ENCODE peak calls at places on chromosomes 1 and 21, in five cellular contexts. K is heart left ventricle; X is body of pancreas; Q is CD4-positive, CD25-positive, alpha-beta regulatory T cell; G is lower lobe of right lung. F is an unnamed sample.

GRCh38 chr1:166590161-166590560 is 249.1 kb upstream of the POGK start:
- ATAC-seq in X (no peak), K (no peak), G (no peak), Q (no peak), F (no peak)

GRCh38 chr1:200894712-200895447 is at the start of gene INAVA:
- ATAC-seq in K (no peak), G (peak; percentile 57), X (peak; percentile 63), Q (no peak), F (no peak)

GRCh38 chr1:167056529-167057296 is 33.5 kb downstream of the GPA33 start:
- ATAC-seq in K (no peak), X (no peak), G (no peak), Q (no peak), F (no peak)

GRCh38 chr1:205947024-205947423 is 3.8 kb upstream of the SLC26A9 start:
- ATAC-seq in X (peak; percentile 50), G (peak; percentile 65), Q (no peak), K (no peak), F (no peak)

GRCh38 chr1:168589136-168589535 is 12.7 kb downstream of the XCL1 start:
- ATAC-seq in Q (no peak), G (no peak), K (no peak), X (no peak), F (no peak)

GRCh38 chr1:76950306-76950705 is 83.0 kb downstream of the ST6GALNAC5 start:
- ATAC-seq in K (no peak), X (no peak), G (no peak), Q (no peak), F (no peak)

GRCh38 chr1:224182057-224182865 is 779 bp upstream of the DEGS1 start:
- ATAC-seq in Q (peak; percentile 65), G (peak; percentile 45), X (no peak), K (no peak), F (no peak)

GRCh38 chr1:200524092-200524491 is 96.5 kb downstream of the KIF14 start:
- ATAC-seq in X (no peak), G (no peak), K (no peak), Q (no peak), F (no peak)

GRCh38 chr21:29306920-29307319 is 8.2 kb downstream of the BACH1 start:
- ATAC-seq in K (no peak), X (no peak), G (no peak), Q (no peak), F (no peak)

GRCh38 chr1:243734311-243734700 is 115.7 kb downstream of the AKT3 start:
- ATAC-seq in X (no peak), G (no peak), K (no peak), Q (no peak), F (no peak)

GRCh38 chr1:238088891-238089290 is 198.2 kb upstream of the ZP4 start:
- ATAC-seq in Q (no peak), G (no peak), K (no peak), X (no peak), F (no peak)

GRCh38 chr1:64920936-64921589 is 45.3 kb downstream of the JAK1 start:
- ATAC-seq in K (no peak), Q (no peak), X (no peak), G (no peak), F (no peak)

GRCh38 chr1:179744401-179745130 is 1.5 kb downstream of the FAM163A start:
- ATAC-seq in G (no peak), K (no peak), Q (no peak), X (no peak), F (no peak)
- H3K4me3 ChIP-seq in G (no peak overlapping the region), K (peak overlapping the region; percentile 52), Q (no peak overlapping the region), X (no peak overlapping the region), F (no peak overlapping the region)

DNA sequence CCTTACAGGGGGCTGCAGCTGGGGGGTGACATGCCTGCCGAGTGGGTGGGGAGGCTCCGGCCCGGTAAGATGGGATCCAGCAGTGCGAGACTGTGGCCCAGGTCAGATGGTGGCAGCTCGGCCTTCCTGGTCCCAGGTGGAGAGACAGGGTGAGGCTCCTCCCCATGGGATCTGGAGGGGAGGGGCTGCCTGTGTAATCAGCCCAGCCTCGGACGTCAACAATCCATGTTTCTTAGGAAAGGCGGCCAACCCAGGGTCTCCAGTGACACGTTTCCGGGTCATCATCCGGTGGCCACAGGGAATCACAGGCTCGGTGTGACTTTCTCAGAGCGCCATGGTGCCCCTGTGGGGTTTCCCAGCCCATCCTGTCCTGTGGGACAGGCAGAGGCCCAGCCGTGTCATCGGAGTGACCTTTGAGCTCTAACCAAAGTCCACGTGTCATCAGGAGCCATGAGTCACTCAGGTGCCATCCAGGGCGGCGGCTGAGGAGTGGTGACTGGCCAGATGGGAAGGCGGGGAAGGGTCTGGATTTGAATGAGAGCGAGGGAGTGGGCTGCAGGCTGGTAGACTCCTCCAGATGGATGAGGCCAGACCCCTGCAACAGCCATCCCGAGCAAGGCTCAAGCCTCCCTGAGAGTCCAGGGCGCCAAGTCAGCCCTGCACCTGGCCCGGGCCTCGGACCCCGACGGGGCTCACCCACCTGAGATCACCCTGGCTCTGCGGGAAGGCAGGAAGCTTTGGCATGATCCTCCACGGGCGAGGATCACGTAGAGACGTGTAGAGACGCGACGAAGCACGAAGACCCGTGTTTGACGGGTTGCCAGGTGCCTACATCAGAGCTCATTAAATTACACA is 6.6 kb upstream of the HES4 start:
- ATAC-seq in K (no peak), X (no peak), G (no peak), Q (no peak), F (no peak)
- H3K4me3 ChIP-seq in K (no peak overlapping the region), X (no peak overlapping the region), G (no peak overlapping the region), Q (no peak overlapping the region), F (no peak overlapping the region)

GRCh38 chr1:54884135-54884586 is 2.8 kb downstream of the DHCR24 start:
- ATAC-seq in K (no peak), Q (no peak), G (no peak), X (no peak), F (no peak)
- H3K4me3 ChIP-seq in K (no peak overlapping the region), Q (no peak overlapping the region), G (peak overlapping the region; percentile 86), X (no peak overlapping the region), F (no peak overlapping the region)

GRCh38 chr1:172895050-172895460 is 155.7 kb downstream of the TNFSF18 start:
- ATAC-seq in G (no peak), Q (peak; percentile 81), K (no peak), X (no peak), F (no peak)
- H3K4me3 ChIP-seq in G (no peak overlapping the region), Q (peak overlapping the region; percentile 71), K (peak overlapping the region; percentile 28), X (no peak overlapping the region), F (peak overlapping the region; percentile 11)

F was measured in gastroesophageal sphincter.